ENCODE peak calls at places on chromosome 14, in five cellular contexts. I, L, E, O and J are unnamed samples.

GRCh38 chr14:91298576-91298975 is 54.1 kb upstream of the GPR68 start:
- DNase-seq in L (no peak), I (no peak), O (no peak), E (no peak), J (no peak)

GRCh38 chr14:98018626-98019025 is 1221.4 kb downstream of the VRK1 start:
- DNase-seq in I (no peak), O (no peak), L (no peak), E (no peak), J (no peak)

GRCh38 chr14:101289230-101289690 is 272.0 kb upstream of the DIO3 start:
- DNase-seq in L (no peak), O (no peak), I (no peak), E (no peak), J (no peak)

GRCh38 chr14:20622816-20623291 is 18.6 kb downstream of the OR6S1 start:
- DNase-seq in E (no peak), L (no peak), I (no peak), O (no peak), J (no peak)

GRCh38 chr14:34098045-34098984 is 147.4 kb upstream of the EGLN3 start:
- DNase-seq in L (peak; percentile 67), O (no peak), E (no peak), I (no peak), J (no peak)

GRCh38 chr14:106556665-106557289 is 1030.4 kb downstream of the TMEM121 start:
- DNase-seq in I (no peak), L (no peak), E (no peak), O (no peak), J (peak; percentile 21)

GRCh38 chr14:90275455-90275814 is 19.1 kb downstream of the PSMC1 start:
- DNase-seq in I (no peak), L (no peak), O (no peak), E (no peak), J (no peak)

GRCh38 chr14:82447586-82447985 is 913.9 kb upstream of the SEL1L start:
- DNase-seq in L (peak; percentile 2), E (no peak), O (no peak), I (no peak), J (no peak)

GRCh38 chr14:34128665-34129064 is 177.8 kb upstream of the EGLN3 start:
- DNase-seq in L (no peak), O (no peak), E (no peak), I (no peak), J (no peak)

GRCh38 chr14:30874999-30875787 is 834 bp downstream of the COCH start:
- DNase-seq in I (peak; percentile 58), L (peak; percentile 30), E (no peak), O (peak; percentile 28), J (peak; percentile 52)

GRCh38 chr14:70812124-70812818 is 3.0 kb upstream of the MAP3K9 start:
- DNase-seq in O (no peak), I (no peak), L (no peak), E (no peak), J (no peak)

GRCh38 chr14:89004195-89004594 is 179.7 kb downstream of the TTC8 start:
- DNase-seq in E (no peak), L (peak; percentile 85), I (no peak), O (no peak), J (no peak)
- TF ChIP-seq CTCF in E (no peak), L (no peak), I (no peak), O (no peak), J (no peak)

DNA sequence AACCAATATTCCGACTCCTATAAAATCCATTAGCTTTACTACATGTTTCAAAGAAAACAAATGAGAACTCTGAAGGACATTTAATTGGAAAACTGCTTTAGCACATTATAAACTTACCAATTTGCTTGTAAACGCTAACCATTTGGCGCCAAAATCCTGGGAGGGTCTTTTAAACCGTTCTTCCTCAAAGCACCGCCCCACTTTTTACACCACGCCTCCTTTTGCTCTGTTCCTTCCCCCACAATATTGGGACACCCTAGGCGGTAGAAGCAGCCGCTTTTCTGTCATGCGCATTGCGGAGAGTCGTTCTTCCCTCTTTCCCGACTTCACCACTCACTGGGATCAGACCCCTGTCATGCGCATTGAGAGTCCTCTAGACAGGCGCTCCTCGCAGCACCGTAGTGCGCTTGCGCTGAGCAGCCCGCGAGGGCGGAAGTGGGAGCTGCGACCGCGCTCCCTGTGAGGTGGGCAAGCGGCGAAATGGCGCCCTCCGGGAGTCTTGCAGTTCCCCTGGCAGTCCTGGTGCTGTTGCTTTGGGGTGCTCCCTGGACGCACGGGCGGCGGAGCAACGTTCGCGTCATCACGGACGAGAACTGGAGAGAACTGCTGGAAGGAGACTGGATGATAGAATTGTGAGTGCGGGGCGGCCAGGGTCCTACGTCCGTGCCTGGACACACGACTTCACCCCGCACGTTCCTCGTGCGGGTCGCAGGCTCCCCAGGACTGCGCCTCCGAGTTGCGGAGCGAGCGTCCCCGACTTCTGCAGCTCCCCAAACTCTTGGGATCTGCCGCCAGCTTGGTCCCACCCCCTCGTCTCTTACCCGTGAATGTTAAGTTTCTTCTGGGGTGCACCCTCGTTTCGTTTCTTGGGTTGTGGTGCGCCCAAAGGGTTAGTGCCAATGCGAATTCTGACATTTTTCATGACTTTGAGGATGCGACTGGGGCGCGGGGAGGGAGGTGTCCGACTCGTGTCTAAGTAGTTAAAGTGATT is at the start of gene TMX1:
- DNase-seq in I (peak; percentile 99), O (peak; percentile 95), L (peak; percentile 99), E (peak; percentile 86), J (peak; percentile 90)
- TF ChIP-seq CTCF in I (peak; percentile 17), O (peak; percentile 34), L (no peak), E (peak; percentile 13), J (no peak)

DNA sequence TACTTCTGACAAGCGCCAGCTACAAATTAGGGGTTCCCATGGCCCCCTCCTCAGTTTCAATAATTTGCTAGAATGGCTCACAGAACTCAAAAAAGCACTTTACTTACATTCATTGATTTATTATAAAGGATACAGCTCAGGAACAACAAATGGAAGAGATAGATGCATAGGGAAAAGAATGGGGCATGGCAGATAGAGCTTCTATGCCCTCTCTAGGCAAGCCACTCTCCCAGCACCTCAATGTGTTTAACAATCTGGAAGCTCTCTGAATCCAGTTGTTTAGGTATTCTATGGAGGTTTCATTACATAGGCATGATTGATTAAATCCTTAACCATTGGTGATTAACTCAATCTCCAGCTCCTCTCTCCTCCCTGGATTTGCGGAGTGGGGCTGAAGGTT is 184.5 kb upstream of the DAAM1 start:
- DNase-seq in E (no peak), O (no peak), L (peak; percentile 8), I (no peak), J (no peak)
- TF ChIP-seq CTCF in E (peak; percentile 47), O (no peak), L (peak; percentile 25), I (no peak), J (no peak)

GRCh38 chr14:99119554-99119953 is 152.4 kb downstream of the BCL11B start:
- DNase-seq in I (peak; percentile 22), O (no peak), L (no peak), E (no peak), J (no peak)

GRCh38 chr14:99118046-99118721 is 153.8 kb downstream of the BCL11B start:
- DNase-seq in L (no peak), E (no peak), O (no peak), I (peak; percentile 58), J (no peak)

GRCh38 chr14:99117671-99118045 is 154.3 kb downstream of the BCL11B start:
- DNase-seq in O (no peak), I (no peak), L (no peak), E (no peak), J (no peak)

GRCh38 chr14:99120147-99121026 is 151.6 kb downstream of the BCL11B start:
- DNase-seq in I (peak; percentile 9), E (no peak), O (no peak), L (no peak), J (no peak)

DNA sequence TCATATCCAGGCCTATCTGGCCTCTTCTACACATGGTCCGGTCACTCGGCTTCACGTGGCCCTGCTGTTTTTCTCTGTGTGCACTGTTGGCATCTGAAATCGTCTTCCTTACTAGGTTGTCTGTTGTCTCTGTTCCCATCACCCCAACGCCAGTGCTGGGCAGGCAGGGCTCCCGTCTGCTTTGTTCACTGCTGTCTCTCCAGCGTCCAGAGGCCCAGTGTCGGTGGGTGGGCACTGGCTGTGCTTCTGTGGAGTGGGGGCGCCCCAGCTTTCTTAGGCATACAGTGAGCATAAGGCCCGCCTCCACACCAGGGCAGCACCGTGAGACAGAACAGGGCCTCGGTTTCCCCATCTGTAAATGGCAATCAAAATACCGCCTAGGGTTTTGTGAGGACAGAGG is 153.1 kb downstream of the BCL11B start:
- DNase-seq in L (no peak), O (no peak), I (peak; percentile 25), E (no peak), J (no peak)
- TF ChIP-seq CTCF in L (no peak), O (no peak), I (no peak), E (no peak), J (no peak)